ENCODE peak calls at places on chromosome 19, in ten cellular contexts. B, C, S, U, X, Q, V, D, W and O are unnamed samples.

GRCh38 chr19:3808420-3809143 is 22.4 kb upstream of the MATK start:
- DNase-seq in B (no peak), C (no peak), S (no peak), U (no peak), X (no peak), Q (no peak), V (no peak), D (no peak), W (no peak), O (peak)

GRCh38 chr19:33639034-33639681 is 17.4 kb downstream of the CHST8 start:
- DNase-seq in B (no peak), C (no peak), S (no peak), U (no peak), X (no peak), Q (no peak), V (no peak), D (no peak), W (no peak), O (peak)

GRCh38 chr19:29302002-29302928 is 89.3 kb upstream of the UQCRFS1 start:
- DNase-seq in B (no peak), C (no peak), S (no peak), U (no peak), X (no peak), Q (no peak), V (no peak), D (peak), W (no peak), O (no peak)

GRCh38 chr19:3881272-3882040 is 971 bp downstream of the ATCAY start:
- DNase-seq in B (no peak), C (no peak), S (no peak), U (no peak), X (no peak), Q (no peak), V (no peak), D (no peak), W (no peak), O (no peak)

GRCh38 chr19:54817670-54818536 is 1.6 kb downstream of the KIR3DL1 start:
- DNase-seq in B (no peak), C (no peak), S (no peak), U (no peak), X (no peak), Q (no peak), V (no peak), D (no peak), W (no peak), O (no peak)

GRCh38 chr19:33568706-33569105 is 47.1 kb upstream of the PEPD start:
- DNase-seq in B (no peak), C (no peak), S (no peak), U (no peak), X (no peak), Q (no peak), V (no peak), D (no peak), W (no peak), O (no peak)

GRCh38 chr19:19526581-19527370 is 1.9 kb upstream of the YJEFN3 start:
- DNase-seq in B (peak), C (no peak), S (no peak), U (no peak), X (no peak), Q (no peak), V (no peak), D (no peak), W (no peak), O (no peak)

GRCh38 chr19:32748497-32748896 is 28.9 kb downstream of the TDRD12 start:
- DNase-seq in B (peak), C (no peak), S (no peak), U (no peak), X (no peak), Q (no peak), V (no peak), D (no peak), W (no peak), O (no peak)

GRCh38 chr19:10655457-10656312 is 1.5 kb downstream of the ILF3 start:
- DNase-seq in B (no peak), C (no peak), S (no peak), U (peak), X (no peak), Q (no peak), V (peak), D (no peak), W (no peak), O (no peak)

GRCh38 chr19:56538761-56539263 is at the start of gene ZFP28:
- DNase-seq in B (peak), C (peak), S (no peak), U (no peak), X (peak), Q (no peak), V (peak), D (no peak), W (peak), O (peak)

GRCh38 chr19:31592456-31592855 is 243.2 kb upstream of the TSHZ3 start:
- DNase-seq in B (no peak), C (no peak), S (no peak), U (no peak), X (no peak), Q (no peak), V (no peak), D (no peak), W (no peak), O (no peak)